ENCODE peak calls at places on chromosome 14, in four cellular contexts. U is body of pancreas, Q is GM10248, I is heart left ventricle. V is an unnamed sample.
A peak's percentile ranks its signal among the peaks of the same experiment; 100 is the strongest.

GRCh38 chr14:24056800-24057184 is 5.0 kb downstream of the CARMIL3 start:
- DNase-seq in I (no peak), U (no peak), Q (no peak), V (no peak)

GRCh38 chr14:103133213-103134140 is 10.2 kb downstream of the TNFAIP2 start:
- DNase-seq in U (no peak), Q (no peak), I (peak; percentile 23), V (no peak)

GRCh38 chr14:102652194-102652593 is 59.7 kb downstream of the RCOR1 start:
- DNase-seq in U (no peak), Q (no peak), I (no peak), V (no peak)

GRCh38 chr14:94342334-94342934 is 19.3 kb upstream of the SERPINA6 start:
- DNase-seq in I (peak; percentile 94), U (peak; percentile 94), Q (no peak), V (no peak)

GRCh38 chr14:104123879-104124278 is 14.5 kb upstream of the KIF26A start:
- DNase-seq in Q (no peak), I (no peak), U (no peak), V (no peak)

GRCh38 chr14:99733551-99734405 is 49.7 kb downstream of the CYP46A1 start:
- DNase-seq in U (peak; percentile 1), I (peak; percentile 69), Q (no peak), V (no peak)

GRCh38 chr14:57364659-57365450 is 25.5 kb upstream of the NAA30 start:
- DNase-seq in U (no peak), Q (no peak), I (no peak), V (no peak)

GRCh38 chr14:101123639-101124525 is 220.4 kb upstream of the RTL1 start:
- DNase-seq in I (no peak), Q (no peak), U (no peak), V (no peak)

GRCh38 chr14:99769123-99769522 is 24.1 kb upstream of the EML1 start:
- DNase-seq in Q (no peak), I (no peak), U (no peak), V (no peak)

GRCh38 chr14:28398501-28398900 is 368.1 kb upstream of the FOXG1 start:
- DNase-seq in Q (no peak), U (no peak), I (no peak), V (no peak)

GRCh38 chr14:68934034-68934433 is 45.1 kb downstream of the ACTN1 start:
- DNase-seq in Q (no peak), U (no peak), I (no peak), V (no peak)

GRCh38 chr14:99986416-99986815 is 78.8 kb upstream of the EVL start:
- DNase-seq in I (no peak), Q (no peak), U (no peak), V (no peak)

GRCh38 chr14:75875958-75876357 is 105.8 kb downstream of the TGFB3 start:
- DNase-seq in I (no peak), Q (peak; percentile 70), U (no peak), V (peak; percentile 58)

GRCh38 chr14:85573406-85573805 is 43.5 kb downstream of the FLRT2 start:
- DNase-seq in Q (no peak), I (no peak), U (no peak), V (no peak)

GRCh38 chr14:100004392-100004791 is 60.8 kb upstream of the EVL start:
- DNase-seq in I (no peak), U (no peak), Q (no peak), V (no peak)

GRCh38 chr14:46140445-46140844 is 511.1 kb downstream of the RPL10L start:
- DNase-seq in U (no peak), Q (no peak), I (no peak), V (no peak)

GRCh38 chr14:95305940-95306339 is 13.8 kb downstream of the CLMN start:
- DNase-seq in Q (no peak), U (no peak), I (no peak), V (no peak)

GRCh38 chr14:102419716-102420115 is 57.0 kb downstream of the TECPR2 start:
- DNase-seq in Q (peak; percentile 11), U (no peak), I (no peak), V (no peak)

GRCh38 chr14:98512501-98513251 is 759.3 kb downstream of the BCL11B start:
- DNase-seq in I (no peak), U (no peak), Q (no peak), V (no peak)

GRCh38 chr14:50025776-50026175 is 90.6 kb downstream of the VCPKMT start:
- DNase-seq in I (no peak), Q (no peak), U (no peak), V (no peak)

DNA sequence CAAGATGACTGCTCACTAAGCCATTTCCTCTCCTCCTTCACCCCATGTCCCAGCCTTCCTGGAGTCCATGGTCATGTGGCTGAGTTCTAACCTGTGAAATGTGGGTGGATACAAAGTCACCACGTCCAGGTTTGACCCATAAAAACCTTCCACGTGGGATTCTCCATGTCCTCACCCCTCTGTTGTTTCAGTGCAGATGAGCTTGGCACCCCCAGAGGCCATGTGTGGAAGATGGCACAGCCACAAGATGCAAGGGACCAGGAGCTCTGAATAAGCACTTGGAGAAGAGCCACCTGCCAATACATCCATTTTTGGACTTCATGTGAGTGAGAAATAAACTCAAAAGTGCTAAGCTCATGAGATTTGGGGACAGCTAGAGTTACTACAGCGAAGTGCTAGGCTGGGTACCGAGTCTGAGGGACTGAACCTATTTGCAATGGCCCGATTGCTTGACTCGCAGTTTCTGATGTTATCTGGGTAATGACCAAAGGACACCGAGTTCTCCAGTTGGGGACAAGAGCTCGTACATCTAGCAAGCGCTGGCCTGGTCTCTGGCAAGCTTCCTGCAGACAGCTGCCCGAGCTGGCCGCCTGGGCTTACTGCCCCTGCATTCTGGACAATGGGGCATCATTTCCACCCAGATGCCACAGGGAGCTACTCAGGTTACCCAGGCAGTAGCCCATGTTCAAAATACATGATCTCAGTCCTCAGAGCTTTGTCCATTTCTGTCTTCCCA is 7.7 kb upstream of the SLC24A4 start:
- DNase-seq in U (no peak), Q (no peak), I (no peak), V (no peak)
- TF ChIP-seq CTCF in U (no peak), Q (no peak), I (no peak), V (no peak)

DNA sequence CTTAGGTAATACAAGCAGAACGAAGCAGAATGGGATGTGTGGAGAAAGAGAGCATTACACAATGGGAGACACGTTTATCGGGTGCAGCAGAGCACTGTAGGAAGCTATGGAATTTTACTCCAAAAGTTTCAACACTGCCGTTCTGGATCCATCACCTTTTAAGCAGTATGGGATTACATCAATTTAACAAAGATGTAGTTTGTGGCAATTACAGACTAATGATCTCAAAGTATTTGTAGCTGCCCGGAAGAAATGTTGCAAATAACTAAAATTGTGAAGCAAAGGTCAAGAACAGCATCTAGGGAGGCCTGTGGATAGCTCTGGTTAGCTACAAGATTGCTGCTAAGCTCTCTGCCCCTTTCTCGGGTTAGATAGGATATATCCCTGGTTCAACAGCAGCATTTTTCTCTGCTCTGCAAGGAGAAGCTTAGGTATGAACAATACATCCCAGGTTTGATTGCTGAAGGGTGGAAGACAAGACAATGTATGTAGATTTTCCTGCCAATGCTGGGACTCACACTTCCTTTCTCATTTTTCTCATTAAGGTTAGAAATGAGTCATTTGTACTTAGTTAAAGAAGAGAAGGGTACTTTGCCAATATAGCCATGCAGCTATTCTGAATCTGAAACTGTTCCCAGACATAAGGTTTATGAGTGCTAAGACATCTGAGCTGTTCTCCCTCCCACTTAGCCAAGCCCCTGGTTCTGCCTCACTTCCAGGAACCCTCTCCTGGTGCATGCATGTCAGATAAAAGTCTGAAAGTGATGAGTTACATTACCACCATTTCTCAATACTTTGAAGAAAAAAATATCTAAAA is 75.0 kb upstream of the HIF1A start:
- DNase-seq in I (no peak), U (no peak), Q (no peak), V (peak; percentile 16)
- TF ChIP-seq CTCF in I (no peak), U (no peak), Q (no peak), V (no peak)

DNA sequence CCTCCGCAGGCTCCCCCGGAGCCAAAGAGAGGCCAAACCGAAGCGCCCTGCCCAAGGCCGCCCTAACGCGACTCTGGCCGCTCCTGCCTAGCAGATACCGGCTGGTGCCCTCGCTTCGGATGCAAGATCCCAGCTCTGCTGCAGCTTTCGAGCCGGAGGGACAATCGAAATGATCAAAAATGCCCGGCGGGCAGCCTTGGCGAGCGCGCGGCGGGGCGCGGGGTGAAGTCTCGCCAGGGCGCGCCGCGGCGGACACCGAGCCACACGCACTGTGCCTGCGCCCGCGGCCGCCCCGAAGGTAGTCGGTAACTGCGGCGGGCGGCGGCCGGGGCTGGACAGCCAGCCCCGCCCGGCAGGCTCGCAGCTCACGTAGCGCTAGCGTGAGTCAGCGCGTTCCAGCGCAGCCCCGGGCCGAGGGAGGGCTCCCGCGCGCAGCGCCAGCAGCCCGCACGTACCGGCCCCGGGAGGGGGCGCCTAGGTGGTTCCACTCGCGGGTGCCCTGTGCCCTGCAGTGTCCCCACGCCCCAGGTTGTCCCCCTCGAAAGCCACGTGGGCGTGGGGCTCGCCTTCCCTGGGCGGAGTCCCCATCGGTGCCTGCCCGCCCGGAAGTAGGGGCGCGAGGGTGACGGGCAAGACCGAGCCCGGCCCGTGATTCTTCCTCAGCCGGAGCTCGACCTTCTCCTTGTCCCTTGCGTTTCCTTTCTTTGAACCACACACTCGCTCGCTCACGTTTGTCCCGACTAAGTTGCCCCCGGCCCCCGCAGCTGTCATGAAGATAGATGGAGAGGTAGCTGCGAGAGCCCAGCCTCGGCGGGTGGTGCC is 109.3 kb upstream of the EGLN3 start:
- DNase-seq in Q (peak; percentile 79), I (peak; percentile 87), U (peak; percentile 77), V (peak; percentile 68)
- TF ChIP-seq CTCF in Q (peak; percentile 23), I (peak; percentile 6), U (peak; percentile 42), V (peak; percentile 5)

DNA sequence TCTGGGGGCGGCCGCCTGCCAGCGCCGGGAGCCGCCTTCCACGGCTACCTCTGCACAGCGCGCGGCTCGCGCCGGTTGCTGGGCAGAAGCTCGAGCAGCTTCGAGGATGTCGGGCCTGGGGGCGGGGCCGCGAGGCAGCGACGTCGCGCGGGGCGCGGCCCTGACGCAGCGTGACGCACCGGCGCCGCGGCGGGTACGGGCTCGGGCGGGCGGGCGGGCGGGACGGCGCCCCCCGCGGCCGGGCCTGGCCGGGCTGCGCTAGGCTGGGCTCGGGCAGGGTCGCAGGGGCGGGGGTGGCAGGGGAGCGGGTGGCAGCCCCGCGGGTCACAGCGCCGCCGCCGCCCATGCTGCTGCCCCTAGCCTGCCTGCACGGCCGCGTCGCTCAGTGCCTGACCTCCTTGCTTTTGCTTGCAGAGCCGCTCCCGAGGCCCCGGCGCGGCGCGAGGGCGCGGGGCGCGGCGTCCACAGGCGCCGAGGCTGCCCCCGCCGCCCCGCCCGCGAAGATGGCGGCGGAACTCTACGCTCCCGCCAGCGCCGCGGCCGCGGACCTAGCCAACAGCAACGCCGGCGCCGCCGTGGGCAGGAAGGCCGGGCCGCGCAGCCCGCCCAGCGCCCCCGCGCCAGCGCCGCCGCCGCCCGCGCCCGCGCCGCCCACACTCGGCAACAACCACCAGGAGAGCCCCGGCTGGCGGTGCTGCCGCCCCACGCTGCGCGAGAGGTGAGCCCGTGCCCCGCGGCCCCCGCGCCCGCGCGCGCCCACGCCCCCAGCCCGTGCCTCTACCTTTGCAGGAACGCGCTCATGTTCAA is at the start of gene BTBD6:
- DNase-seq in Q (peak; percentile 97), I (peak; percentile 88), U (peak; percentile 79), V (peak; percentile 98)
- TF ChIP-seq CTCF in Q (no peak), I (no peak), U (no peak), V (peak; percentile 1)

DNA sequence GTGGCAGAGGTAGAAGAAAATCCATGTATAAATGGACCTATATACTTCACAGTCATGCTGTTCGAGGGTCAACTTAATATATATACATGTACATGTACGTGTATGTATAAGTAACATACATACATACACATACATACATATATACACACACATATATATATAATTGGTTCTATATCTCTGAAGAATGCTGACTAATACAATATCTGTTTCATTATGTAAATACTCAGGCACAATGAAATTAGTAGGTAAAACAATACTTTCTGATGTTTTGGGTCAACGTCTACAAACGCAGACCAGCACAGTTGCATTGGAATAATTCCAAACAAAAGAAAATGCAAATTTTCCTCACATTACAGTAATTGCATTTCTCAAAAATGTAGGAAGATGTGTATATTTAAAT is 202.7 kb upstream of the DAAM1 start:
- DNase-seq in Q (no peak), I (no peak), U (no peak), V (no peak)
- TF ChIP-seq CTCF in Q (no peak), I (no peak), U (no peak), V (no peak)

GRCh38 chr14:78164226-78164853 is 5.8 kb upstream of the NRXN3 start:
- DNase-seq in Q (peak; percentile 29), I (no peak), U (peak; percentile 31), V (peak; percentile 36)
- TF ChIP-seq CTCF in Q (peak; percentile 38), I (no peak), U (peak; percentile 36), V (peak; percentile 50)